ENCODE peak calls at places on chromosomes 12 and 14, in seven cellular contexts. U is astrocyte of the cerebellum, E is A673, M is lower leg skin, B is A549, R is HCT116, W is endothelial cell. Z is an unnamed sample.

GRCh38 chr12:6234906-6235305 is 34.7 kb downstream of the CD9 start:
- DNase-seq in U (no peak), E (no peak), M (no peak), B (no peak), R (no peak), W (no peak), Z (no peak)

GRCh38 chr12:49698619-49699545 is 8.3 kb downstream of the FMNL3 start:
- DNase-seq in U (peak), E (no peak), M (no peak), B (no peak), R (no peak), W (peak), Z (no peak)

GRCh38 chr12:102480401-102480800 is at the start of gene IGF1:
- DNase-seq in U (peak), E (peak), M (no peak), B (no peak), R (no peak), W (peak), Z (no peak)

GRCh38 chr12:128817115-128818015 is 6.4 kb downstream of the SLC15A4 start:
- DNase-seq in U (peak), E (peak), M (peak), B (no peak), R (no peak), W (no peak), Z (no peak)

GRCh38 chr14:68104518-68104917 is 284.9 kb downstream of the RAD51B start:
- DNase-seq in U (no peak), E (peak), M (no peak), B (no peak), R (no peak), W (no peak), Z (no peak)

GRCh38 chr12:96471368-96472040 is 17.9 kb upstream of the CFAP54 start:
- DNase-seq in U (no peak), E (no peak), M (no peak), B (no peak), R (no peak), W (no peak), Z (no peak)

GRCh38 chr12:105418821-105419291 is 88.4 kb downstream of the C12orf75 start:
- DNase-seq in U (no peak), E (no peak), M (no peak), B (no peak), R (no peak), W (no peak), Z (no peak)

GRCh38 chr12:6253278-6253677 is 53.1 kb downstream of the CD9 start:
- DNase-seq in U (no peak), E (no peak), M (no peak), B (no peak), R (no peak), W (no peak), Z (no peak)

GRCh38 chr12:128190614-128191013 is 76.4 kb upstream of the TMEM132C start:
- DNase-seq in U (no peak), E (no peak), M (no peak), B (no peak), R (no peak), W (no peak), Z (peak)

GRCh38 chr12:123903301-123904065 is 69.1 kb downstream of the CCDC92 start:
- DNase-seq in U (no peak), E (no peak), M (no peak), B (no peak), R (no peak), W (no peak), Z (no peak)

GRCh38 chr14:103711516-103712431 is 3.5 kb downstream of the XRCC3 start:
- DNase-seq in U (no peak), E (peak), M (no peak), B (no peak), R (no peak), W (no peak), Z (no peak)

GRCh38 chr12:25155031-25155576 is 39.9 kb downstream of the DNAI7 start:
- DNase-seq in U (peak), E (peak), M (no peak), B (peak), R (peak), W (no peak), Z (no peak)

DNA sequence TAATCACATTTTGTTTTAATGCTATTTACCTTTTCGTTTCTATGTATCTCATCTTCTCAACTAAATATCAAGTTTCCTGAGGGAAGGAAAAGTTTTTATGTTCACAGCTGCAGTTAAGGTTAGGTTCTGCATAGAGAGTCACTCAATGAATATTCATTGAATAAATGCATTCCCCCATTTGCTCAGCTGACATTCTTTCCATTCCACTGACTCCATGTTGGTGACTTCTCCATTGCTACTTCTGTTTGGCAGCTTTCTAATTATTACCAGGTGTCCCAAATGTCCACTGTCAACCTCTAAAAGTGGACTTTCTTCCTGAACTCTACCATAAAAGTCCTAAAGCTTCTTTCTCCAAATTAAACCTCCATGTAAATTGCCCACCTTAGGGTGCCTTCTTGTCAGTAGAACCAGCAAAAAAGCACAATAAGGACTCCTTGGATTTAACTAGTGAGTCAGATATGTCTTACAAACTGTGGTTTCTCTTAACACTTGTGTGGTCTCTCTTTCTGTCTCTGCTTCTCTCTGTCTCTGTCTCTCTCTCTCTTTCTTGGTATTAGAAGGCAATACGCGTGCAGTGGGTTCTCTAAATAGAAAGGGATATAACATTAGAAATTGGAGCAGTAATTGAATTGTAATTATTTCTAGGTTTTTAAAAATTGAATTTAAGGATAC is 85.9 kb downstream of the TMEM117 start:
- DNase-seq in U (no peak), E (peak), M (no peak), B (no peak), R (no peak), W (no peak), Z (no peak)
- TF ChIP-seq CTCF in U (no peak), E (no peak), M (no peak), B (no peak), R (no peak), W (no peak), Z (no peak)

GRCh38 chr12:27077586-27077985 is 4.8 kb downstream of the C12orf71 start:
- DNase-seq in U (no peak), E (no peak), M (no peak), B (no peak), R (no peak), W (no peak), Z (no peak)

GRCh38 chr12:27076930-27077329 is 5.4 kb downstream of the C12orf71 start:
- DNase-seq in U (no peak), E (no peak), M (no peak), B (no peak), R (no peak), W (no peak), Z (no peak)

GRCh38 chr12:27083861-27084271 is 1.5 kb upstream of the C12orf71 start:
- DNase-seq in U (peak), E (peak), M (no peak), B (no peak), R (no peak), W (no peak), Z (peak)

GRCh38 chr12:27085654-27086053 is 3.3 kb upstream of the C12orf71 start:
- DNase-seq in U (no peak), E (no peak), M (no peak), B (no peak), R (no peak), W (no peak), Z (no peak)

DNA sequence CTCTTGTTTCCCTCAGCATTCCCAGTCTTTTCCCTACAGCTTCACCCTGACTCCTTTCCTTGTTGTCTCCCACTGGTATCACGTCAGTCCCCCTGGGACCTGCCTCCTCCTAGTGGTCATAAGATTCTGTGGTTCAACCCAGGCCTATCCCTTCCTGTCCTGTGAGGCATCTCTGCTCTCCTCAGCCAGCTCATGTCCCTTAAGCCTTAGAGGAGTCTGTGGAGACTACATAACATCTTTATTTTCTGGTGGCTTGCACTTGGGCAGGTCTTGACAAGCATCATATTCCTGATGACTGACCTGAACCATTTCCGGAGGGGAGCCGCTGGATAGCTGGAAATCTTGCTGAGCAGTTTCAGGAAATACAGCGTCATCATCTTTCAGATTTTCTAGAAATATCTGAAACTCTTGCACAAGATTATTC is 698 bp downstream of the C12orf71 start:
- DNase-seq in U (no peak), E (no peak), M (no peak), B (no peak), R (no peak), W (no peak), Z (no peak)
- TF ChIP-seq CTCF in U (no peak), E (no peak), M (no peak), B (no peak), R (peak), W (no peak), Z (no peak)

GRCh38 chr12:92784795-92785562 is 82.2 kb downstream of the PLEKHG7 start:
- DNase-seq in U (peak), E (peak), M (no peak), B (peak), R (peak), W (peak), Z (no peak)
- TF ChIP-seq CTCF in U (peak), E (peak), M (no peak), B (peak), R (peak), W (peak), Z (peak)

DNA sequence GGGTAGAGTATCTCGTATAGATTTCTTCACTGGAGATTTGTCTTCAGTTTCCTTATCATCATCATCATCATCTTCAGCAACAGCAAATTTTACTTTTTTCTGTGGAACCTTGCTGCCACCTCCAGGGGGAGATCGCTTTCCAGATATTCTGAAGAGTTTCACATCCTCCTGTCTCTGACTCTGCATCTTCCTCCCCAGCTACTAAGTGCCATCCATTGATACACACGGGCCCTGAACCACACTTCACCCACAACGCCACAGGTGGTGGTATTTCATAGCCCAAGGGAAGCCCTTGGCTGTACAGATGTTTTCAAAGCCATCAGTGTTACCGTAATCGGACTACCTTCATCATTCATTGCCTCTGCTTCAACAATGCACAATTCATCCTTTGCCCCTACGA is 82.2 kb downstream of the PPP2R5C start:
- DNase-seq in U (no peak), E (no peak), M (no peak), B (no peak), R (no peak), W (no peak), Z (no peak)
- TF ChIP-seq CTCF in U (peak), E (peak), M (no peak), B (peak), R (peak), W (peak), Z (peak)

GRCh38 chr12:89354630-89354931 is 2.3 kb upstream of the DUSP6 start:
- DNase-seq in U (no peak), E (no peak), M (no peak), B (no peak), R (no peak), W (no peak), Z (no peak)

GRCh38 chr12:89356069-89356665 is 3.9 kb upstream of the DUSP6 start:
- DNase-seq in U (no peak), E (no peak), M (no peak), B (no peak), R (no peak), W (no peak), Z (no peak)

GRCh38 chr12:89353823-89354629 is 1.7 kb upstream of the DUSP6 start:
- DNase-seq in U (no peak), E (peak), M (peak), B (peak), R (peak), W (peak), Z (peak)

GRCh38 chr12:89357297-89357730 is 5.0 kb upstream of the DUSP6 start:
- DNase-seq in U (no peak), E (no peak), M (no peak), B (no peak), R (no peak), W (no peak), Z (no peak)

GRCh38 chr12:89355243-89356068 is 3.2 kb upstream of the DUSP6 start:
- DNase-seq in U (no peak), E (peak), M (no peak), B (peak), R (no peak), W (no peak), Z (no peak)
- TF ChIP-seq CTCF in U (peak), E (peak), M (no peak), B (no peak), R (peak), W (peak), Z (peak)